ENCODE peak calls at places on chromosomes 3 and 15, in eight cellular contexts. K is foreskin fibroblast; F is H54; B is activated CD4-positive, CD25-positive, alpha-beta regulatory T cell treated with anti-CD3 and anti-CD28 coated beads, Interleukin-2, amount 50 U/mL, for 72 hours; E is CD4-positive, alpha-beta T cell; P is IMR-90; Y is activated CD8-positive, alpha-beta memory T cell treated with anti-CD3 and anti-CD28 coated beads, Interleukin-2, amount 50 U/mL, for 4 hours; Q is GM19239. X is an unnamed sample.

GRCh38 chr3:161576733-161577510 is 80.3 kb downstream of the OTOL1 start:
- DNase-seq in K (peak), E (no peak), Q (no peak), Y (no peak), F (no peak), B (no peak), P (no peak), X (no peak)

GRCh38 chr3:45992133-45992729 is 3.4 kb downstream of the FYCO1 start:
- DNase-seq in Y (no peak), B (no peak), K (no peak), E (no peak), Q (no peak), P (no peak), F (no peak), X (no peak)

GRCh38 chr3:88985491-88985890 is 121.9 kb upstream of the EPHA3 start:
- DNase-seq in Q (no peak), B (no peak), E (no peak), P (peak), F (no peak), K (no peak), Y (no peak), X (no peak)

GRCh38 chr3:44206301-44206700 is 35.4 kb upstream of the TOPAZ1 start:
- DNase-seq in B (no peak), F (no peak), Q (no peak), K (no peak), P (no peak), E (no peak), Y (no peak), X (no peak)

GRCh38 chr15:27514526-27514925 is 543.5 kb downstream of the GABRG3 start:
- DNase-seq in Q (no peak), B (no peak), K (no peak), E (no peak), F (no peak), P (no peak), Y (no peak), X (no peak)

GRCh38 chr3:24853685-24854341 is 359.2 kb upstream of the THRB start:
- DNase-seq in P (no peak), Y (no peak), K (no peak), Q (no peak), B (no peak), E (no peak), F (no peak), X (no peak)

GRCh38 chr15:58212909-58213526 is 74.8 kb downstream of the AQP9 start:
- DNase-seq in K (no peak), F (no peak), B (no peak), P (peak), E (no peak), Y (no peak), Q (no peak), X (peak)

GRCh38 chr15:74233864-74234597 is 2.1 kb upstream of the CCDC33 start:
- DNase-seq in F (no peak), E (no peak), K (no peak), P (no peak), B (no peak), Q (no peak), Y (no peak), X (no peak)

GRCh38 chr15:40274350-40275274 is 8.3 kb downstream of the ANKRD63 start:
- DNase-seq in K (peak), P (peak), Y (peak), Q (peak), F (no peak), E (peak), B (peak), X (peak)

GRCh38 chr3:179266701-179267211 is 15.8 kb upstream of the KCNMB3 start:
- DNase-seq in Y (no peak), E (no peak), P (no peak), B (no peak), Q (no peak), F (no peak), K (no peak), X (no peak)

GRCh38 chr3:122000936-122001605 is 21.0 kb downstream of the ILDR1 start:
- DNase-seq in K (no peak), Q (no peak), B (no peak), F (peak), P (no peak), Y (no peak), E (no peak), X (no peak)

GRCh38 chr3:14371573-14372474 is 30.6 kb upstream of the SLC6A6 start:
- DNase-seq in F (peak), B (no peak), K (peak), E (no peak), Q (peak), P (peak), Y (no peak), X (peak)

GRCh38 chr15:74662064-74662860 is 33.6 kb downstream of the EDC3 start:
- DNase-seq in K (no peak), Q (no peak), P (no peak), E (no peak), Y (no peak), B (no peak), F (no peak), X (no peak)

GRCh38 chr15:63500265-63501250 is 3.8 kb upstream of the USP3 start:
- DNase-seq in Q (no peak), Y (no peak), K (no peak), P (no peak), B (no peak), F (no peak), E (no peak), X (no peak)

GRCh38 chr3:183148056-183148455 is 14.5 kb downstream of the LAMP3 start:
- DNase-seq in K (peak), P (peak), Y (no peak), F (no peak), Q (no peak), B (no peak), E (no peak), X (no peak)

GRCh38 chr3:125670945-125671344 is 75.6 kb upstream of the OSBPL11 start:
- DNase-seq in B (no peak), K (no peak), F (no peak), Y (no peak), P (no peak), Q (no peak), E (no peak), X (no peak)

GRCh38 chr3:5187920-5188418 is 462 bp downstream of the EDEM1 start:
- DNase-seq in E (peak), K (peak), Q (no peak), Y (peak), P (peak), F (peak), B (peak), X (no peak)

GRCh38 chr15:90213123-90213817 is 12.1 kb downstream of the SEMA4B start:
- DNase-seq in K (no peak), Q (no peak), B (no peak), F (no peak), E (no peak), Y (no peak), P (no peak), X (no peak)

GRCh38 chr3:129688310-129688895 is 81.9 kb upstream of the PLXND1 start:
- DNase-seq in E (no peak), P (peak), Y (no peak), B (no peak), F (peak), K (peak), Q (no peak), X (no peak)

GRCh38 chr15:82802497-82802896 is 3.4 kb downstream of the FSD2 start:
- DNase-seq in B (no peak), K (no peak), F (no peak), P (no peak), E (no peak), Y (no peak), Q (no peak), X (no peak)

GRCh38 chr3:158789592-158789991 is 12.3 kb upstream of the MFSD1 start:
- DNase-seq in F (no peak), Y (no peak), E (no peak), K (peak), Q (no peak), B (no peak), P (peak), X (peak)

GRCh38 chr3:278300-279064 is 81.9 kb downstream of the CHL1 start:
- DNase-seq in Q (no peak), E (peak), F (no peak), Y (no peak), B (no peak), P (no peak), K (no peak), X (no peak)

GRCh38 chr3:107508331-107508730 is 14.4 kb upstream of the BBX start:
- DNase-seq in Q (no peak), P (no peak), B (no peak), Y (no peak), K (no peak), E (no peak), F (no peak), X (no peak)

GRCh38 chr3:107251819-107252218 is 125.4 kb upstream of the CCDC54 start:
- DNase-seq in K (no peak), E (no peak), P (no peak), Y (no peak), B (no peak), Q (no peak), F (no peak), X (no peak)

GRCh38 chr15:31606942-31607497 is 280.4 kb downstream of the KLF13 start:
- DNase-seq in B (no peak), K (no peak), F (no peak), Q (no peak), Y (no peak), P (peak), E (no peak), X (no peak)

GRCh38 chr15:41465822-41466421 is 27.8 kb upstream of the ITPKA start:
- DNase-seq in F (no peak), B (no peak), Y (no peak), P (peak), Q (peak), K (peak), E (no peak), X (peak)

GRCh38 chr15:50265620-50266019 is at the start of gene HDC:
- DNase-seq in F (no peak), B (no peak), E (no peak), P (no peak), Y (no peak), K (no peak), Q (no peak), X (no peak)

GRCh38 chr3:132180337-132180791 is 136.8 kb upstream of the ACP3 start:
- DNase-seq in E (no peak), Y (no peak), Q (peak), F (peak), K (peak), B (no peak), P (peak), X (peak)

GRCh38 chr3:123444023-123444422 is 4.9 kb downstream of the ADCY5 start:
- DNase-seq in Y (no peak), F (no peak), K (no peak), P (no peak), E (no peak), Q (no peak), B (no peak), X (no peak)

GRCh38 chr15:77410701-77411613 is 8.9 kb downstream of the PEAK1 start:
- DNase-seq in E (no peak), Q (no peak), P (no peak), Y (no peak), F (no peak), B (no peak), K (no peak), X (no peak)

GRCh38 chr3:101638262-101638745 is 38.6 kb downstream of the ZBTB11 start:
- DNase-seq in P (no peak), Y (no peak), F (no peak), K (peak), E (no peak), B (no peak), Q (no peak), X (no peak)

GRCh38 chr15:75532413-75533250 is 46.5 kb downstream of the PTPN9 start:
- DNase-seq in Q (no peak), E (no peak), Y (no peak), P (peak), B (no peak), F (no peak), K (peak), X (peak)

GRCh38 chr3:155805204-155805801 is 775 bp downstream of the C3orf33 start:
- DNase-seq in B (no peak), E (peak), Q (no peak), Y (no peak), F (no peak), P (no peak), K (peak), X (no peak)

X was measured in HTR-8/SVneo.